ENCODE peak calls at places on chromosomes 3 and 15, in six cellular contexts. One of them, this sample, is unnamed.

GRCh38 chr3:87270908-87271727 is 5.3 kb downstream of the POU1F1 start:
- DNase-seq in GM12865: peak
- DNase-seq in NCI-H460: no peak
- DNase-seq in colonic mucosa: no peak
- DNase-seq in progenitor cell of endocrine pancreas: no peak
- DNase-seq in foreskin fibroblast: no peak
- DNase-seq in this sample: no peak

GRCh38 chr3:185939721-185940120 is 1.9 kb upstream of the TRA2B start:
- DNase-seq in GM12865: no peak
- DNase-seq in NCI-H460: no peak
- DNase-seq in colonic mucosa: no peak
- DNase-seq in progenitor cell of endocrine pancreas: no peak
- DNase-seq in foreskin fibroblast: peak
- DNase-seq in this sample: no peak

GRCh38 chr15:31265871-31266711 is 60.5 kb upstream of the KLF13 start:
- DNase-seq in GM12865: peak
- DNase-seq in NCI-H460: no peak
- DNase-seq in colonic mucosa: peak
- DNase-seq in progenitor cell of endocrine pancreas: no peak
- DNase-seq in foreskin fibroblast: peak
- DNase-seq in this sample: no peak

GRCh38 chr3:102536479-102536878 is 101.7 kb downstream of the ZPLD1 start:
- DNase-seq in GM12865: peak
- DNase-seq in NCI-H460: peak
- DNase-seq in colonic mucosa: no peak
- DNase-seq in progenitor cell of endocrine pancreas: no peak
- DNase-seq in foreskin fibroblast: peak
- DNase-seq in this sample: peak

GRCh38 chr15:64845183-64845611 is 3.5 kb downstream of the PLEKHO2 start:
- DNase-seq in GM12865: peak
- DNase-seq in NCI-H460: no peak
- DNase-seq in colonic mucosa: no peak
- DNase-seq in progenitor cell of endocrine pancreas: no peak
- DNase-seq in foreskin fibroblast: no peak
- DNase-seq in this sample: no peak

GRCh38 chr3:30294241-30294667 is 312.1 kb upstream of the TGFBR2 start:
- DNase-seq in GM12865: no peak
- DNase-seq in NCI-H460: no peak
- DNase-seq in colonic mucosa: no peak
- DNase-seq in progenitor cell of endocrine pancreas: no peak
- DNase-seq in foreskin fibroblast: no peak
- DNase-seq in this sample: no peak

GRCh38 chr3:127785711-127786265 is 36.5 kb downstream of the MGLL start:
- DNase-seq in GM12865: no peak
- DNase-seq in NCI-H460: no peak
- DNase-seq in colonic mucosa: no peak
- DNase-seq in progenitor cell of endocrine pancreas: no peak
- DNase-seq in foreskin fibroblast: no peak
- DNase-seq in this sample: peak

GRCh38 chr3:72449551-72449950 is 398.7 kb downstream of the SHQ1 start:
- DNase-seq in GM12865: no peak
- DNase-seq in NCI-H460: no peak
- DNase-seq in colonic mucosa: no peak
- DNase-seq in progenitor cell of endocrine pancreas: no peak
- DNase-seq in foreskin fibroblast: peak
- DNase-seq in this sample: no peak

GRCh38 chr15:74294010-74294409 is 57.9 kb downstream of the CCDC33 start:
- DNase-seq in GM12865: no peak
- DNase-seq in NCI-H460: no peak
- DNase-seq in colonic mucosa: no peak
- DNase-seq in progenitor cell of endocrine pancreas: no peak
- DNase-seq in foreskin fibroblast: no peak
- DNase-seq in this sample: peak

GRCh38 chr3:159787191-159787590 is 201.4 kb upstream of the IL12A start:
- DNase-seq in GM12865: no peak
- DNase-seq in NCI-H460: peak
- DNase-seq in colonic mucosa: peak
- DNase-seq in progenitor cell of endocrine pancreas: no peak
- DNase-seq in foreskin fibroblast: peak
- DNase-seq in this sample: no peak

GRCh38 chr3:46503194-46503924 is 5.6 kb downstream of the RTP3 start:
- DNase-seq in GM12865: no peak
- DNase-seq in NCI-H460: no peak
- DNase-seq in colonic mucosa: no peak
- DNase-seq in progenitor cell of endocrine pancreas: no peak
- DNase-seq in foreskin fibroblast: no peak
- DNase-seq in this sample: no peak

GRCh38 chr3:121126378-121127035 is 218.5 kb downstream of the STXBP5L start:
- DNase-seq in GM12865: no peak
- DNase-seq in NCI-H460: no peak
- DNase-seq in colonic mucosa: no peak
- DNase-seq in progenitor cell of endocrine pancreas: no peak
- DNase-seq in foreskin fibroblast: no peak
- DNase-seq in this sample: no peak

GRCh38 chr3:136396916-136397315 is 146.8 kb downstream of the PCCB start:
- DNase-seq in GM12865: no peak
- DNase-seq in NCI-H460: no peak
- DNase-seq in colonic mucosa: no peak
- DNase-seq in progenitor cell of endocrine pancreas: no peak
- DNase-seq in foreskin fibroblast: no peak
- DNase-seq in this sample: no peak

GRCh38 chr3:67719333-67719732 is 64.9 kb upstream of the SUCLG2 start:
- DNase-seq in GM12865: no peak
- DNase-seq in NCI-H460: peak
- DNase-seq in colonic mucosa: no peak
- DNase-seq in progenitor cell of endocrine pancreas: no peak
- DNase-seq in foreskin fibroblast: peak
- DNase-seq in this sample: no peak